ENCODE peak calls at places on chromosomes 5 and 9, in six cellular contexts. S is epithelial cell of esophagus, E is gastrocnemius medialis, N is progenitor cell of endocrine pancreas, D is kidney, M is astrocyte of the spinal cord. B is an unnamed sample.
A peak's percentile ranks its signal among the peaks of the same experiment; 100 is the strongest.

GRCh38 chr5:175466700-175467318 is 11.6 kb upstream of the SFXN1 start:
- DNase-seq in E (peak; percentile 13), D (no peak), N (no peak), S (peak; percentile 48), M (no peak), B (no peak)

GRCh38 chr5:61866930-61867329 is 439.1 kb upstream of the KIF2A start:
- DNase-seq in S (peak; percentile 91), N (no peak), M (peak; percentile 76), D (no peak), E (no peak), B (peak; percentile 3)

GRCh38 chr9:124216474-124217176 is 41.1 kb upstream of the NEK6 start:
- DNase-seq in N (no peak), D (no peak), E (no peak), S (no peak), M (no peak), B (no peak)

GRCh38 chr5:34959323-34959722 is 30.0 kb downstream of the DNAJC21 start:
- DNase-seq in E (no peak), D (no peak), S (peak; percentile 62), N (no peak), M (peak; percentile 57), B (peak; percentile 54)

GRCh38 chr9:8364021-8364782 is 564.6 kb upstream of the DMAC1 start:
- DNase-seq in S (no peak), D (no peak), E (no peak), N (no peak), M (no peak), B (no peak)

GRCh38 chr5:145531038-145531734 is 304.0 kb downstream of the PRELID2 start:
- DNase-seq in N (no peak), M (peak; percentile 82), E (no peak), D (no peak), S (peak; percentile 95), B (peak; percentile 80)

GRCh38 chr9:131084661-131085369 is 11.5 kb upstream of the AIF1L start:
- DNase-seq in E (no peak), M (no peak), N (no peak), D (no peak), S (no peak), B (no peak)

GRCh38 chr9:70873506-70873905 is 247.9 kb downstream of the TRPM3 start:
- DNase-seq in D (no peak), S (no peak), E (no peak), M (no peak), N (no peak), B (no peak)

GRCh38 chr9:15578719-15579118 is 25.9 kb downstream of the CCDC171 start:
- DNase-seq in M (no peak), S (no peak), E (peak; percentile 3), D (no peak), N (no peak), B (no peak)

GRCh38 chr5:73974871-73975351 is 348.9 kb downstream of the ARHGEF28 start:
- DNase-seq in M (no peak), N (no peak), E (no peak), D (no peak), S (peak; percentile 75), B (no peak)

GRCh38 chr5:177610770-177611445 is 11.0 kb downstream of the B4GALT7 start:
- DNase-seq in M (no peak), D (no peak), E (no peak), N (no peak), S (no peak), B (no peak)

GRCh38 chr5:136058031-136058971 is 29.5 kb downstream of the TGFBI start:
- DNase-seq in N (no peak), E (no peak), M (peak; percentile 98), D (no peak), S (peak; percentile 68), B (peak; percentile 98)

GRCh38 chr5:143143973-143144372 is 259.5 kb downstream of the NR3C1 start:
- DNase-seq in E (no peak), N (no peak), S (peak; percentile 77), M (peak; percentile 63), D (no peak), B (peak; percentile 71)

GRCh38 chr9:120694559-120694958 is 19.7 kb downstream of the MEGF9 start:
- DNase-seq in M (no peak), S (no peak), N (no peak), D (no peak), E (no peak), B (no peak)

GRCh38 chr9:34158362-34158869 is 20.4 kb upstream of the UBAP1 start:
- DNase-seq in M (peak; percentile 80), N (no peak), E (no peak), D (no peak), S (peak; percentile 100), B (peak; percentile 74)

GRCh38 chr9:74336161-74336560 is 161.0 kb upstream of the RORB start:
- DNase-seq in N (no peak), S (no peak), M (no peak), D (no peak), E (no peak), B (no peak)

GRCh38 chr5:64074533-64074932 is 91.1 kb upstream of the RNF180 start:
- DNase-seq in D (no peak), M (peak; percentile 10), S (peak; percentile 63), N (no peak), E (no peak), B (peak; percentile 21)

GRCh38 chr9:136245194-136246150 is at the start of gene QSOX2:
- DNase-seq in M (peak; percentile 70), D (peak; percentile 94), S (peak; percentile 82), E (peak; percentile 73), N (peak; percentile 73), B (peak; percentile 50)

GRCh38 chr9:27703591-27703990 is 130.3 kb upstream of the C9orf72 start:
- DNase-seq in N (no peak), E (no peak), M (no peak), D (no peak), S (no peak), B (no peak)

GRCh38 chr9:128781186-128782070 is 5.6 kb upstream of the TBC1D13 start:
- DNase-seq in M (no peak), E (no peak), S (no peak), D (no peak), N (no peak), B (no peak)

GRCh38 chr9:12775373-12775962 is 648 bp downstream of the LURAP1L start:
- DNase-seq in D (peak; percentile 63), N (peak; percentile 12), S (no peak), E (no peak), M (peak; percentile 20), B (no peak)

GRCh38 chr9:117258201-117258866 is 156.5 kb downstream of the ASTN2 start:
- DNase-seq in D (no peak), E (no peak), S (no peak), N (no peak), M (no peak), B (no peak)

GRCh38 chr5:107739661-107740060 is 68.9 kb upstream of the EFNA5 start:
- DNase-seq in D (no peak), E (no peak), S (peak; percentile 80), N (no peak), M (no peak), B (no peak)

GRCh38 chr5:56350595-56351170 is 117.6 kb upstream of the ANKRD55 start:
- DNase-seq in E (peak; percentile 20), M (peak; percentile 90), D (peak; percentile 89), S (peak; percentile 75), N (no peak), B (peak; percentile 77)

GRCh38 chr5:1930501-1930879 is 47.8 kb upstream of the IRX4 start:
- DNase-seq in S (no peak), N (no peak), M (no peak), D (peak; percentile 75), E (no peak), B (no peak)

GRCh38 chr9:118305371-118305770 is 601.2 kb downstream of the TLR4 start:
- DNase-seq in D (no peak), S (no peak), M (no peak), N (no peak), E (no peak), B (no peak)

GRCh38 chr9:95641591-95641990 is 124.8 kb upstream of the PTCH1 start:
- DNase-seq in S (peak; percentile 8), N (no peak), E (no peak), D (no peak), M (no peak), B (no peak)

GRCh38 chr9:97430316-97430715 is 18.4 kb downstream of the TDRD7 start:
- DNase-seq in D (no peak), S (no peak), N (no peak), E (no peak), M (no peak), B (no peak)

GRCh38 chr5:71905804-71906711 is 187.0 kb downstream of the CARTPT start:
- DNase-seq in D (no peak), N (no peak), S (no peak), M (no peak), E (no peak), B (no peak)

GRCh38 chr5:172006378-172007152 is at the start of gene FBXW11:
- DNase-seq in N (peak; percentile 80), S (peak; percentile 98), D (peak; percentile 99), E (peak; percentile 93), M (peak; percentile 98), B (peak; percentile 96)
- TF ChIP-seq CTCF in N (no peak), S (no peak), D (no peak), E (no peak), M (no peak), B (no peak)

GRCh38 chr5:163269624-163270023 is 167.8 kb upstream of the CCNG1 start:
- DNase-seq in S (no peak), N (no peak), D (no peak), M (peak; percentile 44), E (no peak), B (no peak)
- TF ChIP-seq CTCF in S (no peak), N (peak; percentile 57), D (peak; percentile 40), M (peak; percentile 18), E (no peak), B (no peak)

GRCh38 chr5:181084631-181085195 is 44.6 kb downstream of the BTNL9 start:
- DNase-seq in M (no peak), N (no peak), D (no peak), S (no peak), E (no peak), B (no peak)

GRCh38 chr5:181092428-181092827 is 38.5 kb downstream of the OR2V1 start:
- DNase-seq in N (no peak), S (no peak), D (no peak), M (no peak), E (no peak), B (no peak)

GRCh38 chr5:181087309-181087708 is 43.7 kb downstream of the OR2V1 start:
- DNase-seq in S (no peak), E (no peak), N (no peak), M (no peak), D (no peak), B (no peak)

GRCh38 chr5:181086410-181087229 is 44.3 kb downstream of the OR2V1 start:
- DNase-seq in M (no peak), S (no peak), E (no peak), D (no peak), N (no peak), B (no peak)

DNA sequence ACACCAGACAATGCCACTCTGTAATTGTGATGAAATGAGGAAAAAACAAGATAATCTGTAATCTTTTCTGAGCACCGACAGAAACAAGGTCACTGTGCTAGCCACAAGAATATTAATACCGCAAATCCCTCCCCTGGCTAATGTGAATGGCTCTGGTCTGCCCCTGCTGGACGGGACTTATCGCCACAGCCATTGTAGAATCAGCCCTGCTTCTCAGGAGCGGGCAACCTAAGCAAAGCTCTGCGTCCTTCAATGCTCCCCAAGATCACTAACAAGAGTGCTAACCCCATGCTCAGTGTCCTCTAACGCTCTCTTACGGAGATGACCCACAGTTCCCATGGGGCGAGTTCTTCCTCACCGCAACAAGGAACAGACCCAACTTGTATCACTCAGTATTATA is 42.7 kb downstream of the OR2V1 start:
- DNase-seq in M (no peak), E (no peak), N (no peak), D (no peak), S (no peak), B (no peak)
- TF ChIP-seq CTCF in M (peak; percentile 27), E (no peak), N (peak; percentile 40), D (no peak), S (peak; percentile 29), B (peak; percentile 56)

GRCh38 chr9:35657327-35658143 is at the start of gene RMRP:
- DNase-seq in S (peak; percentile 100), E (peak; percentile 97), D (peak; percentile 99), M (peak; percentile 100), N (peak; percentile 86), B (peak; percentile 100)
- TF ChIP-seq CTCF in S (peak; percentile 26), E (peak; percentile 45), D (peak; percentile 34), M (no peak), N (peak; percentile 39), B (peak; percentile 64)